ENCODE peak calls at places on chromosomes 4 and X, in five cellular contexts. One of them, this sample, is unnamed.

GRCh38 chr4:40976343-40976742 is 226.6 kb downstream of the NSUN7 start:
- DNase-seq in adrenal gland: peak; percentile 70
- DNase-seq in body of pancreas: peak; percentile 61
- DNase-seq in cardiac muscle cell: peak; percentile 68
- DNase-seq in fibroblast of lung: peak; percentile 81
- DNase-seq in this sample: peak; percentile 54

GRCh38 chr4:159042097-159042605 is 60.7 kb upstream of the RAPGEF2 start:
- DNase-seq in cardiac muscle cell: peak; percentile 64
- DNase-seq in body of pancreas: peak; percentile 21
- DNase-seq in adrenal gland: no peak
- DNase-seq in fibroblast of lung: no peak
- DNase-seq in this sample: no peak

GRCh38 chr4:42927946-42928345 is 35.4 kb downstream of the GRXCR1 start:
- DNase-seq in cardiac muscle cell: no peak
- DNase-seq in adrenal gland: no peak
- DNase-seq in body of pancreas: no peak
- DNase-seq in fibroblast of lung: no peak
- DNase-seq in this sample: peak; percentile 18

GRCh38 chr4:115365185-115365584 is 251.8 kb upstream of the NDST4 start:
- DNase-seq in body of pancreas: no peak
- DNase-seq in fibroblast of lung: no peak
- DNase-seq in cardiac muscle cell: no peak
- DNase-seq in adrenal gland: no peak
- DNase-seq in this sample: no peak

GRCh38 chr4:46839128-46839527 is 69.9 kb downstream of the COX7B2 start:
- DNase-seq in cardiac muscle cell: peak; percentile 24
- DNase-seq in adrenal gland: no peak
- DNase-seq in body of pancreas: no peak
- DNase-seq in fibroblast of lung: no peak
- DNase-seq in this sample: no peak

GRCh38 chrX:91435465-91435864 is 826 bp downstream of the PABPC5 start:
- DNase-seq in cardiac muscle cell: no peak
- DNase-seq in fibroblast of lung: peak; percentile 13
- DNase-seq in body of pancreas: no peak
- DNase-seq in adrenal gland: peak; percentile 34
- DNase-seq in this sample: no peak

GRCh38 chr4:150402968-150403367 is 179.0 kb upstream of the MAB21L2 start:
- DNase-seq in fibroblast of lung: peak; percentile 3
- DNase-seq in body of pancreas: peak; percentile 86
- DNase-seq in cardiac muscle cell: peak; percentile 87
- DNase-seq in adrenal gland: peak; percentile 52
- DNase-seq in this sample: no peak

GRCh38 chrX:39772057-39772832 is 325.5 kb downstream of the BCOR start:
- DNase-seq in fibroblast of lung: peak; percentile 28
- DNase-seq in adrenal gland: peak; percentile 40
- DNase-seq in cardiac muscle cell: peak; percentile 81
- DNase-seq in body of pancreas: peak; percentile 68
- DNase-seq in this sample: peak; percentile 26

GRCh38 chrX:22922961-22923360 is 76.8 kb upstream of the DDX53 start:
- DNase-seq in adrenal gland: peak; percentile 34
- DNase-seq in body of pancreas: no peak
- DNase-seq in cardiac muscle cell: no peak
- DNase-seq in fibroblast of lung: peak; percentile 88
- DNase-seq in this sample: no peak

GRCh38 chr4:119131160-119131559 is 4.5 kb upstream of the MYOZ2 start:
- DNase-seq in adrenal gland: no peak
- DNase-seq in cardiac muscle cell: no peak
- DNase-seq in fibroblast of lung: no peak
- DNase-seq in body of pancreas: no peak
- DNase-seq in this sample: no peak

DNA sequence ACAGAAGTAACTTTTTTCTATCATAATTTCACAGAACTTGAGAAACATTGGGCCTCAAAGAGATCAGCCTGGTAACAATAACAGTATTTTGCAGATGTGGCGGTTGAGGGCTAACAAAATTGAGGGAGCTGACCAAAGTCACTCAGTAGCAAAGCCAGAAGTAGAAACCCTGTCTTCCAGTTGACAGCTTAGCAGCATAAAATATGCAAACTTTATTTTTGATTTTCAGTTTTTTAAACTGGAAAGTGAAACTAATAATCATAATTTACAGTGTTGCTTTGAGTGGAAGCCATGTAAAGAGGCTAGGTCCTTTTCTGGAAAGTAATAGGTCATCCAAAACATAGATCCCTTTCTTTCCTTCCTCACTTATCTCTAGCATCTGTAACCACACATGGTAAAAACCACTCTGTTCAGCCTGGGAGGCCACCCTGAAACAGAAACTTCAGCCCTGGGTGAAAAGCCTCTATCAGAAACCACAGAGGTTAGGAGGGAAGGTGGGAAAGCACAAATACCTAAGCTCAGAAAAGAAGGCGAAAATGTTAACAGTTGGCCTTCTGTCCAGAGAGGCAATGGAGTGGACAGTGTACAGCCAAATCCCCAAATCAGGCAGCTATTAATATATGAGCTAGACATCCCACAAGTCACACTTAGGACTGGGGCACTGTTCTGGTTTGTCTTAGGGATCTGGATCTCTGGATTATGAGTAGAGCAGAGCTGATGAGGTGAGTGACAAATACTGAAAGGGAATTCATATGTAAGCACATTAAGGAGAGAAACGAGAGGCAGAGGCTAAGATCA is 61.1 kb upstream of the ARSJ start:
- DNase-seq in cardiac muscle cell: no peak
- DNase-seq in fibroblast of lung: peak; percentile 17
- DNase-seq in adrenal gland: no peak
- DNase-seq in body of pancreas: no peak
- DNase-seq in this sample: no peak
- H3K27ac ChIP-seq in cardiac muscle cell: no peak overlapping the region
- H3K27ac ChIP-seq in fibroblast of lung: peak overlapping the region; percentile 65
- H3K27ac ChIP-seq in adrenal gland: no peak overlapping the region
- H3K27ac ChIP-seq in body of pancreas: no peak overlapping the region
- H3K27ac ChIP-seq in this sample: no peak overlapping the region

DNA sequence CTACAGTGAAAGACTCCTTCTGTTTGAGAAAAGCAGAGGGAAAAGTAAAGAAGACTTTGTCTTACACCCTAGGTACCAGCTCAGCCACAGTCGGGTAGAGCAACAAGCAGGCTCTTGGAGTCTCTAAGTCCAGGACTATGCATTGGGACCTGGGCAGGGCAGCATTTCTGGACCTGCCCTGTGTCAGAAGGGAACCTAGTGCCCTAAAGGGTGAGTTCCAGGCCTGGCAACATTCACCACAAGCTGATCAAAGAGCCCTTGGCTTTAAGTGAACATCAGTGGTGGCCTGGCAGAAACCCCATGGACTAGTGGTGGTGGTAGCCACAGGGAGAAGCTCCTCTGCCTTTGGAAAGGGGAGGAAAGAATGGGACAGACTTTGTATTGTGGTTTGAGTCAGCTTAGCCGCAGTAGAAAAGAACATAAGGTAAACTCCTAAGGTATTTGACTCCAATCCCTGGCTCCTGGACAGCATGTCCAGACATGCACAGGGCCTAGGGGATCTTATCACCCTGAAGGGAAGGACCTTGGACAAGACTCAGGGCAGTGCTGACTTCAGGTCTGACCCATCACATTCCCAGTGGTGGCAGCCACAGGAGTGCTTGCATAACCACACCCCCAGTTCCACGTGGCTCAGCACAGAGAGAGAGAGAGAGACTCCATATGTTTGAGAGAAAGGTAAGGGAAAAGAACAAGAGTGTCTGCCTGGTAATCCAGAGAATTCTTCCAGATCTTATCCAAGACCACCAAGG is 32.6 kb downstream of the CCDC158 start:
- DNase-seq in cardiac muscle cell: no peak
- DNase-seq in adrenal gland: no peak
- DNase-seq in fibroblast of lung: no peak
- DNase-seq in body of pancreas: no peak
- DNase-seq in this sample: peak; percentile 78
- TF ChIP-seq CTCF in cardiac muscle cell: no peak
- TF ChIP-seq CTCF in adrenal gland: no peak
- TF ChIP-seq CTCF in fibroblast of lung: no peak
- TF ChIP-seq CTCF in body of pancreas: no peak
- TF ChIP-seq CTCF in this sample: no peak

GRCh38 chr4:80199004-80199579 is 1.8 kb downstream of the PRDM8 start:
- DNase-seq in body of pancreas: no peak
- DNase-seq in fibroblast of lung: no peak
- DNase-seq in cardiac muscle cell: no peak
- DNase-seq in adrenal gland: no peak
- DNase-seq in this sample: no peak

GRCh38 chr4:80199947-80200346 is 2.6 kb downstream of the PRDM8 start:
- DNase-seq in fibroblast of lung: no peak
- DNase-seq in body of pancreas: no peak
- DNase-seq in adrenal gland: no peak
- DNase-seq in cardiac muscle cell: no peak
- DNase-seq in this sample: no peak

GRCh38 chr4:80196259-80197131 is 808 bp upstream of the PRDM8 start:
- DNase-seq in fibroblast of lung: no peak
- DNase-seq in adrenal gland: no peak
- DNase-seq in cardiac muscle cell: peak; percentile 49
- DNase-seq in body of pancreas: no peak
- DNase-seq in this sample: no peak

GRCh38 chr4:80197132-80197573 is at the start of gene PRDM8:
- DNase-seq in adrenal gland: no peak
- DNase-seq in body of pancreas: no peak
- DNase-seq in fibroblast of lung: no peak
- DNase-seq in cardiac muscle cell: no peak
- DNase-seq in this sample: no peak

DNA sequence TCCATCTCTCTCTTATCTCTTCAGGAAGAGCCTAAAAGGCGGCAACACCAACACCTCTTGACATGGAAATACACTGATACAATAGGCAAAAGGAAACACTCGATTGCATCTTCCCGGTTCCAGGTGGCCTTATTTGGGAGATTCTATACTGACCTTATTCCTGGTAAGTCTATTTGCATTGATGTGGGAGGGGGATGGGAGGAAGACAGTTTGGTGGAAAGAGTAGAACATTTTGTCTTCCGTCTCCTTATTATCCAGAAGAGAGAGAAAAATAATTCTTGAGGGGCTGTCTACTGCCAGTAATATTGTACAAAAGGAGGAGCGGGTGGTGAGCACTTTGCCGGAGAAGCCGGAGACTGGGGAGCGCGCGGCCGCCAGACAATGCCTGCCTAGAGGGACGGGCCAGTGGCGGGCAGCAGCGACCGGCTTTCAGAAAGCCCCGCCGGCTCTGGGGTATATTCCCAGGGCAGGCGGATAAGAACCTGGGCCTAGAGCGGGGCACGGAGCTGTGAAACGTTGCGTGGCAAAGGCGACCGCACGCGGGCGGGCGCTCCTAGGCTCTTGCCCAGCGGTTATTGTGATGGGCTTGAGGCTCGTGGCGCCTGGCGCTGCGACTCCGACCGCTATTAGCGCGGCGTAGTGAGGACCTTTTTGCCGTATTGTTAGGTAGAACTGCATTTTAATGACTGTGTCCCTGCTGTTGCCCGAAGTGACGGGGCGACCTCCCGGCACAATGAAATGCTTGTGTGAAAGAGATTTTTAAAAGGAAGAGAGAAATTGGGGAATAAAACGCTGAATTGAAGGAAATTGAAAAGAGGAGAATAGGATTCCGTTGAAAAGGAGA is 520 bp downstream of the PRDM8 start:
- DNase-seq in fibroblast of lung: no peak
- DNase-seq in cardiac muscle cell: peak; percentile 56
- DNase-seq in adrenal gland: no peak
- DNase-seq in body of pancreas: no peak
- DNase-seq in this sample: no peak
- H3K27ac ChIP-seq in fibroblast of lung: peak overlapping the region; percentile 14
- H3K27ac ChIP-seq in cardiac muscle cell: no peak overlapping the region
- H3K27ac ChIP-seq in adrenal gland: no peak overlapping the region
- H3K27ac ChIP-seq in body of pancreas: no peak overlapping the region
- H3K27ac ChIP-seq in this sample: no peak overlapping the region

GRCh38 chr4:155600246-155600645 is 66.4 kb upstream of the GUCY1A1 start:
- DNase-seq in body of pancreas: no peak
- DNase-seq in adrenal gland: no peak
- DNase-seq in cardiac muscle cell: no peak
- DNase-seq in fibroblast of lung: no peak
- DNase-seq in this sample: no peak
- TF ChIP-seq CTCF in body of pancreas: no peak
- TF ChIP-seq CTCF in adrenal gland: no peak
- TF ChIP-seq CTCF in cardiac muscle cell: no peak
- TF ChIP-seq CTCF in fibroblast of lung: no peak
- TF ChIP-seq CTCF in this sample: no peak

DNA sequence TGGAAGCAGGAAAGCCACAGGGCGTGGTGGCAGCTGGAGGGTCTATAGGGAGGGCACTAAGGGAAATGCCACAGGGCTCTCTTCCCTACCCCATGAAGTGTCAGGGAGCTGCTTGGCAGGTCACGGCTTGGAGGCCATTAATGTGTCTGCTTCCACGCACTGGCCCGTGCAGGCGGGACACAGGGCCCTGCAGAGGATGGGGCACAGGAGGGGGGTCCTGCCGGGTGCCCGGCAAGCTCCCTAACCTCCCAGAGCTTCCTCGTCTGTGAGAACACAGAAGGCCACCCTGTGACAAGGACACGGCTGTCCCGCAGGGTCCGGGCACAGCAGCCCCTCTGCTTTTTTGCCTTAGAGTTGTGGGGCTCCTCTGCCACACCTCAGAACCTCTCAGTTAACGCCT is 25.5 kb downstream of the FAM53A start:
- DNase-seq in fibroblast of lung: no peak
- DNase-seq in body of pancreas: no peak
- DNase-seq in cardiac muscle cell: no peak
- DNase-seq in adrenal gland: no peak
- DNase-seq in this sample: no peak
- H3K27ac ChIP-seq in fibroblast of lung: no peak overlapping the region
- H3K27ac ChIP-seq in body of pancreas: no peak overlapping the region
- H3K27ac ChIP-seq in cardiac muscle cell: no peak overlapping the region
- H3K27ac ChIP-seq in adrenal gland: no peak overlapping the region
- H3K27ac ChIP-seq in this sample: no peak overlapping the region

DNA sequence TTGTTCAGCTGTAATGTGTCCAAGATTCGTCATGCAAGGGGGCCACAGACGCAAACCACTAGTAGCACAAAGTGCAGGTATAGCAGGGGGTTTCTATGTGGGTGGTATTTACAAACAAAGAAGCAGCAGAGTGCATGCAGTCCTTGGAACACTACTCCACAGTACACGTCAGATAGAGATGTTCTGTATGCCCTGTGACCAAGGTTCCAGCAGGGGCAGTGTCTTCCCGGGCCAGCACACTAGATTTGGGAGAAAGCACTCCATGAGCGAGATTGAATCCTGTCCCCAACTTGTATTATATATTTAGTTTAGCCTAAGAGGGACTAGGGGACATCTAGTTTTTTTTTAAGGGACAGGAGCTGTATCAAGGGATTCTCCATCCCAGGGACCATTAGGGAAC is 54.4 kb upstream of the ESX1 start:
- DNase-seq in body of pancreas: no peak
- DNase-seq in cardiac muscle cell: no peak
- DNase-seq in adrenal gland: no peak
- DNase-seq in fibroblast of lung: no peak
- DNase-seq in this sample: no peak
- TF ChIP-seq CTCF in body of pancreas: no peak
- TF ChIP-seq CTCF in cardiac muscle cell: peak; percentile 10
- TF ChIP-seq CTCF in adrenal gland: no peak
- TF ChIP-seq CTCF in fibroblast of lung: no peak
- TF ChIP-seq CTCF in this sample: no peak

GRCh38 chrX:117407449-117408170 is 709.0 kb downstream of the KLHL13 start:
- DNase-seq in adrenal gland: no peak
- DNase-seq in body of pancreas: no peak
- DNase-seq in cardiac muscle cell: no peak
- DNase-seq in fibroblast of lung: no peak
- DNase-seq in this sample: peak; percentile 30
- H3K27ac ChIP-seq in adrenal gland: no peak overlapping the region
- H3K27ac ChIP-seq in body of pancreas: no peak overlapping the region
- H3K27ac ChIP-seq in cardiac muscle cell: no peak overlapping the region
- H3K27ac ChIP-seq in fibroblast of lung: no peak overlapping the region
- H3K27ac ChIP-seq in this sample: no peak overlapping the region

This sample was measured in RWPE1.